ENCODE peak calls at places on chromosome 5, in ten cellular contexts. One of them, this sample, is unnamed.

GRCh38 chr5:132483101-132483500 is 7.5 kb downstream of the IRF1 start:
- DNase-seq in Peyer's patch: no peak
- DNase-seq in NCI-H510A treated with DMSO at 0.1 percent for 48 hours: no peak
- DNase-seq in H1: no peak
- DNase-seq in NCI-H82: no peak
- DNase-seq in psoas muscle: no peak
- DNase-seq in GM18507: no peak
- DNase-seq in Calu3: no peak
- DNase-seq in foreskin fibroblast: no peak
- DNase-seq in COR-L47: no peak
- DNase-seq in this sample: no peak

GRCh38 chr5:175729829-175730277 is 72.0 kb downstream of the HRH2 start:
- DNase-seq in Calu3: peak
- DNase-seq in Peyer's patch: peak
- DNase-seq in psoas muscle: peak
- DNase-seq in NCI-H82: peak
- DNase-seq in GM18507: peak
- DNase-seq in foreskin fibroblast: peak
- DNase-seq in COR-L47: peak
- DNase-seq in H1: peak
- DNase-seq in NCI-H510A treated with DMSO at 0.1 percent for 48 hours: peak
- DNase-seq in this sample: peak

GRCh38 chr5:174725261-174725990 is 1.0 kb downstream of the MSX2 start:
- DNase-seq in H1: no peak
- DNase-seq in NCI-H510A treated with DMSO at 0.1 percent for 48 hours: no peak
- DNase-seq in GM18507: no peak
- DNase-seq in NCI-H82: no peak
- DNase-seq in Peyer's patch: no peak
- DNase-seq in COR-L47: no peak
- DNase-seq in psoas muscle: no peak
- DNase-seq in Calu3: no peak
- DNase-seq in foreskin fibroblast: no peak
- DNase-seq in this sample: no peak

GRCh38 chr5:123066016-123066415 is 23.0 kb upstream of the PRDM6 start:
- DNase-seq in Calu3: no peak
- DNase-seq in foreskin fibroblast: no peak
- DNase-seq in NCI-H82: no peak
- DNase-seq in COR-L47: no peak
- DNase-seq in Peyer's patch: no peak
- DNase-seq in psoas muscle: no peak
- DNase-seq in GM18507: no peak
- DNase-seq in NCI-H510A treated with DMSO at 0.1 percent for 48 hours: no peak
- DNase-seq in H1: no peak
- DNase-seq in this sample: no peak

GRCh38 chr5:81006955-81007636 is 46.9 kb downstream of the RASGRF2 start:
- DNase-seq in psoas muscle: no peak
- DNase-seq in NCI-H510A treated with DMSO at 0.1 percent for 48 hours: no peak
- DNase-seq in H1: no peak
- DNase-seq in GM18507: no peak
- DNase-seq in foreskin fibroblast: no peak
- DNase-seq in NCI-H82: no peak
- DNase-seq in COR-L47: no peak
- DNase-seq in Calu3: no peak
- DNase-seq in Peyer's patch: peak
- DNase-seq in this sample: no peak

GRCh38 chr5:54895816-54896341 is 89.5 kb downstream of the ESM1 start:
- DNase-seq in Peyer's patch: no peak
- DNase-seq in psoas muscle: no peak
- DNase-seq in Calu3: peak
- DNase-seq in H1: no peak
- DNase-seq in GM18507: no peak
- DNase-seq in foreskin fibroblast: peak
- DNase-seq in NCI-H82: peak
- DNase-seq in COR-L47: peak
- DNase-seq in NCI-H510A treated with DMSO at 0.1 percent for 48 hours: peak
- DNase-seq in this sample: no peak

GRCh38 chr5:168916852-168917251 is 337.7 kb upstream of the PANK3 start:
- DNase-seq in Peyer's patch: no peak
- DNase-seq in Calu3: no peak
- DNase-seq in COR-L47: no peak
- DNase-seq in foreskin fibroblast: peak
- DNase-seq in psoas muscle: no peak
- DNase-seq in H1: no peak
- DNase-seq in GM18507: no peak
- DNase-seq in NCI-H82: no peak
- DNase-seq in NCI-H510A treated with DMSO at 0.1 percent for 48 hours: no peak
- DNase-seq in this sample: no peak

GRCh38 chr5:96196890-96197289 is 235.2 kb upstream of the ELL2 start:
- DNase-seq in Calu3: no peak
- DNase-seq in NCI-H82: no peak
- DNase-seq in Peyer's patch: no peak
- DNase-seq in psoas muscle: no peak
- DNase-seq in GM18507: no peak
- DNase-seq in H1: no peak
- DNase-seq in foreskin fibroblast: peak
- DNase-seq in NCI-H510A treated with DMSO at 0.1 percent for 48 hours: no peak
- DNase-seq in COR-L47: no peak
- DNase-seq in this sample: no peak

GRCh38 chr5:111641533-111642230 is 115.3 kb downstream of the NREP start:
- DNase-seq in foreskin fibroblast: peak
- DNase-seq in NCI-H82: no peak
- DNase-seq in psoas muscle: no peak
- DNase-seq in NCI-H510A treated with DMSO at 0.1 percent for 48 hours: no peak
- DNase-seq in Calu3: no peak
- DNase-seq in Peyer's patch: no peak
- DNase-seq in H1: no peak
- DNase-seq in GM18507: no peak
- DNase-seq in COR-L47: no peak
- DNase-seq in this sample: no peak

GRCh38 chr5:150541895-150542294 is 34.0 kb downstream of the NDST1 start:
- DNase-seq in NCI-H82: no peak
- DNase-seq in foreskin fibroblast: peak
- DNase-seq in NCI-H510A treated with DMSO at 0.1 percent for 48 hours: no peak
- DNase-seq in psoas muscle: no peak
- DNase-seq in Peyer's patch: no peak
- DNase-seq in Calu3: no peak
- DNase-seq in GM18507: no peak
- DNase-seq in H1: no peak
- DNase-seq in COR-L47: no peak
- DNase-seq in this sample: no peak

GRCh38 chr5:72380491-72381274 is 60.5 kb downstream of the PTCD2 start:
- DNase-seq in NCI-H82: no peak
- DNase-seq in psoas muscle: no peak
- DNase-seq in COR-L47: no peak
- DNase-seq in NCI-H510A treated with DMSO at 0.1 percent for 48 hours: no peak
- DNase-seq in H1: no peak
- DNase-seq in Peyer's patch: no peak
- DNase-seq in foreskin fibroblast: peak
- DNase-seq in GM18507: no peak
- DNase-seq in Calu3: no peak
- DNase-seq in this sample: no peak

GRCh38 chr5:126182901-126183695 is 240.1 kb upstream of the GRAMD2B start:
- DNase-seq in psoas muscle: no peak
- DNase-seq in Calu3: no peak
- DNase-seq in foreskin fibroblast: no peak
- DNase-seq in NCI-H510A treated with DMSO at 0.1 percent for 48 hours: no peak
- DNase-seq in Peyer's patch: no peak
- DNase-seq in GM18507: no peak
- DNase-seq in COR-L47: no peak
- DNase-seq in H1: no peak
- DNase-seq in NCI-H82: no peak
- DNase-seq in this sample: no peak

GRCh38 chr5:74412064-74412463 is 228.5 kb downstream of the ENC1 start:
- DNase-seq in GM18507: no peak
- DNase-seq in psoas muscle: no peak
- DNase-seq in NCI-H82: peak
- DNase-seq in Peyer's patch: no peak
- DNase-seq in Calu3: no peak
- DNase-seq in COR-L47: no peak
- DNase-seq in NCI-H510A treated with DMSO at 0.1 percent for 48 hours: no peak
- DNase-seq in foreskin fibroblast: no peak
- DNase-seq in H1: no peak
- DNase-seq in this sample: no peak

GRCh38 chr5:143445726-143446125 is 42.2 kb upstream of the NR3C1 start:
- DNase-seq in Peyer's patch: no peak
- DNase-seq in Calu3: no peak
- DNase-seq in NCI-H510A treated with DMSO at 0.1 percent for 48 hours: no peak
- DNase-seq in foreskin fibroblast: peak
- DNase-seq in H1: no peak
- DNase-seq in psoas muscle: no peak
- DNase-seq in NCI-H82: peak
- DNase-seq in GM18507: no peak
- DNase-seq in COR-L47: no peak
- DNase-seq in this sample: no peak

GRCh38 chr5:125198270-125198974 is 452.0 kb upstream of the ZNF608 start:
- DNase-seq in NCI-H82: peak
- DNase-seq in foreskin fibroblast: peak
- DNase-seq in GM18507: no peak
- DNase-seq in psoas muscle: peak
- DNase-seq in NCI-H510A treated with DMSO at 0.1 percent for 48 hours: peak
- DNase-seq in COR-L47: peak
- DNase-seq in Calu3: peak
- DNase-seq in H1: no peak
- DNase-seq in Peyer's patch: peak
- DNase-seq in this sample: no peak

GRCh38 chr5:173624276-173624675 is 7.8 kb upstream of the BOD1 start:
- DNase-seq in psoas muscle: no peak
- DNase-seq in Peyer's patch: no peak
- DNase-seq in NCI-H82: no peak
- DNase-seq in H1: no peak
- DNase-seq in NCI-H510A treated with DMSO at 0.1 percent for 48 hours: no peak
- DNase-seq in GM18507: no peak
- DNase-seq in Calu3: no peak
- DNase-seq in foreskin fibroblast: no peak
- DNase-seq in COR-L47: no peak
- DNase-seq in this sample: no peak

GRCh38 chr5:150443242-150444075 is 6.1 kb downstream of the RPS14 start:
- DNase-seq in NCI-H82: peak
- DNase-seq in foreskin fibroblast: peak
- DNase-seq in NCI-H510A treated with DMSO at 0.1 percent for 48 hours: no peak
- DNase-seq in psoas muscle: no peak
- DNase-seq in GM18507: no peak
- DNase-seq in COR-L47: no peak
- DNase-seq in H1: no peak
- DNase-seq in Calu3: no peak
- DNase-seq in Peyer's patch: no peak
- DNase-seq in this sample: no peak

GRCh38 chr5:73625905-73626811 is at the start of gene ARHGEF28:
- DNase-seq in GM18507: peak
- DNase-seq in Peyer's patch: no peak
- DNase-seq in psoas muscle: peak
- DNase-seq in COR-L47: peak
- DNase-seq in H1: no peak
- DNase-seq in NCI-H82: peak
- DNase-seq in foreskin fibroblast: peak
- DNase-seq in Calu3: peak
- DNase-seq in NCI-H510A treated with DMSO at 0.1 percent for 48 hours: peak
- DNase-seq in this sample: peak

GRCh38 chr5:96000308-96000707 is 38.7 kb upstream of the ELL2 start:
- DNase-seq in foreskin fibroblast: no peak
- DNase-seq in NCI-H82: no peak
- DNase-seq in psoas muscle: no peak
- DNase-seq in NCI-H510A treated with DMSO at 0.1 percent for 48 hours: no peak
- DNase-seq in GM18507: no peak
- DNase-seq in Calu3: no peak
- DNase-seq in H1: no peak
- DNase-seq in Peyer's patch: no peak
- DNase-seq in COR-L47: no peak
- DNase-seq in this sample: no peak

GRCh38 chr5:32964246-32964645 is 253.1 kb downstream of the NPR3 start:
- DNase-seq in psoas muscle: no peak
- DNase-seq in H1: no peak
- DNase-seq in COR-L47: no peak
- DNase-seq in foreskin fibroblast: peak
- DNase-seq in NCI-H510A treated with DMSO at 0.1 percent for 48 hours: no peak
- DNase-seq in NCI-H82: no peak
- DNase-seq in Calu3: no peak
- DNase-seq in Peyer's patch: no peak
- DNase-seq in GM18507: no peak
- DNase-seq in this sample: no peak

GRCh38 chr5:160929343-160929742 is 77.3 kb upstream of the ATP10B start:
- DNase-seq in foreskin fibroblast: no peak
- DNase-seq in Peyer's patch: no peak
- DNase-seq in Calu3: peak
- DNase-seq in psoas muscle: no peak
- DNase-seq in COR-L47: no peak
- DNase-seq in GM18507: no peak
- DNase-seq in NCI-H82: no peak
- DNase-seq in NCI-H510A treated with DMSO at 0.1 percent for 48 hours: peak
- DNase-seq in H1: no peak
- DNase-seq in this sample: no peak

GRCh38 chr5:142512041-142512679 is 173.7 kb downstream of the FGF1 start:
- DNase-seq in H1: no peak
- DNase-seq in NCI-H82: no peak
- DNase-seq in Calu3: no peak
- DNase-seq in GM18507: no peak
- DNase-seq in psoas muscle: peak
- DNase-seq in foreskin fibroblast: peak
- DNase-seq in NCI-H510A treated with DMSO at 0.1 percent for 48 hours: no peak
- DNase-seq in Peyer's patch: no peak
- DNase-seq in COR-L47: no peak
- DNase-seq in this sample: no peak

GRCh38 chr5:38531518-38531917 is 24.9 kb downstream of the LIFR start:
- DNase-seq in H1: no peak
- DNase-seq in COR-L47: no peak
- DNase-seq in Peyer's patch: no peak
- DNase-seq in NCI-H510A treated with DMSO at 0.1 percent for 48 hours: no peak
- DNase-seq in NCI-H82: no peak
- DNase-seq in psoas muscle: no peak
- DNase-seq in GM18507: no peak
- DNase-seq in Calu3: no peak
- DNase-seq in foreskin fibroblast: no peak
- DNase-seq in this sample: no peak

GRCh38 chr5:35332551-35332950 is 102.3 kb upstream of the PRLR start:
- DNase-seq in H1: no peak
- DNase-seq in Peyer's patch: no peak
- DNase-seq in psoas muscle: no peak
- DNase-seq in NCI-H510A treated with DMSO at 0.1 percent for 48 hours: no peak
- DNase-seq in Calu3: no peak
- DNase-seq in COR-L47: no peak
- DNase-seq in NCI-H82: no peak
- DNase-seq in foreskin fibroblast: no peak
- DNase-seq in GM18507: no peak
- DNase-seq in this sample: no peak

GRCh38 chr5:172487671-172488070 is 33.3 kb upstream of the SH3PXD2B start:
- DNase-seq in NCI-H510A treated with DMSO at 0.1 percent for 48 hours: no peak
- DNase-seq in H1: no peak
- DNase-seq in foreskin fibroblast: no peak
- DNase-seq in GM18507: no peak
- DNase-seq in Calu3: no peak
- DNase-seq in Peyer's patch: no peak
- DNase-seq in NCI-H82: no peak
- DNase-seq in COR-L47: no peak
- DNase-seq in psoas muscle: no peak
- DNase-seq in this sample: no peak

This sample was measured in GOT3.